ENCODE peak calls at places on chromosomes 6 and 20, in six cellular contexts. G, S, P, K, T and D are unnamed samples.

GRCh38 chr6:96016781-96017180 is 1.0 kb downstream of the FUT9 start:
- DNase-seq in S (no peak), T (no peak), K (no peak), G (no peak), P (no peak), D (no peak)

GRCh38 chr20:62120990-62121775 is 1.1 kb upstream of the LSM14B start:
- DNase-seq in T (peak; percentile 64), G (no peak), S (peak; percentile 61), P (no peak), K (peak; percentile 61), D (peak; percentile 67)

GRCh38 chr6:45609141-45609638 is 231.5 kb upstream of the SUPT3H start:
- DNase-seq in S (peak; percentile 96), T (no peak), K (no peak), G (no peak), P (no peak), D (no peak)

GRCh38 chr6:2563635-2564034 is 187.1 kb downstream of the MYLK4 start:
- DNase-seq in T (no peak), S (peak; percentile 20), K (no peak), G (no peak), P (no peak), D (no peak)

GRCh38 chr6:33692078-33692759 is 19.3 kb downstream of the UQCC2 start:
- DNase-seq in T (no peak), K (no peak), G (no peak), P (peak; percentile 66), S (no peak), D (no peak)

GRCh38 chr20:21453676-21454075 is 56.4 kb upstream of the NKX2-4 start:
- DNase-seq in K (no peak), S (no peak), T (no peak), G (no peak), P (no peak), D (no peak)

GRCh38 chr6:46095251-46095650 is 34.5 kb upstream of the ENPP4 start:
- DNase-seq in G (no peak), S (no peak), T (no peak), K (no peak), P (no peak), D (no peak)

GRCh38 chr6:446418-447366 is 55.1 kb downstream of the IRF4 start:
- DNase-seq in P (no peak), G (no peak), S (no peak), T (no peak), K (no peak), D (no peak)

GRCh38 chr6:126180585-126180984 is 159.3 kb upstream of the CENPW start:
- DNase-seq in S (peak; percentile 96), T (no peak), P (no peak), K (peak; percentile 20), G (no peak), D (no peak)

GRCh38 chr6:25556516-25556915 is 95.5 kb upstream of the SCGN start:
- DNase-seq in G (peak; percentile 38), K (peak; percentile 58), T (peak; percentile 83), S (peak; percentile 74), P (peak; percentile 82), D (peak; percentile 83)

GRCh38 chr6:92159046-92159445 is 1260.3 kb downstream of the EPHA7 start:
- DNase-seq in S (no peak), T (no peak), G (no peak), P (no peak), K (no peak), D (no peak)

GRCh38 chr6:8060346-8060745 is 3.8 kb downstream of the BLOC1S5 start:
- DNase-seq in K (no peak), T (no peak), S (no peak), P (no peak), G (no peak), D (no peak)

GRCh38 chr6:119349341-119350201 is at the start of gene MAN1A1:
- DNase-seq in S (peak; percentile 66), T (peak; percentile 90), G (peak; percentile 36), K (peak; percentile 70), P (peak; percentile 90), D (peak; percentile 95)

GRCh38 chr20:25356294-25356933 is 34.2 kb downstream of the ABHD12 start:
- DNase-seq in S (no peak), G (peak; percentile 58), K (no peak), T (peak; percentile 74), P (no peak), D (no peak)

GRCh38 chr20:58102744-58103516 is 125.5 kb downstream of the ANKRD60 start:
- DNase-seq in T (no peak), S (no peak), P (no peak), K (no peak), G (no peak), D (no peak)

GRCh38 chr6:156718647-156719394 is 58.4 kb upstream of the ARID1B start:
- DNase-seq in K (no peak), G (no peak), S (peak; percentile 55), P (peak; percentile 33), T (peak; percentile 48), D (peak; percentile 90)

GRCh38 chr6:28269492-28269891 is 2.5 kb downstream of the ZSCAN26 start:
- DNase-seq in P (no peak), T (no peak), G (no peak), S (peak; percentile 92), K (no peak), D (peak; percentile 12)

GRCh38 chr6:112004397-112005341 is 49.2 kb upstream of the CCN6 start:
- DNase-seq in G (no peak), P (no peak), S (no peak), T (no peak), K (no peak), D (no peak)

GRCh38 chr20:1509237-1509636 is 18.0 kb upstream of the SIRPB2 start:
- DNase-seq in K (no peak), G (no peak), S (peak; percentile 37), P (no peak), T (no peak), D (no peak)

GRCh38 chr6:63529498-63529897 is 42.8 kb upstream of the LOC128125822 start:
- DNase-seq in P (no peak), T (no peak), K (no peak), S (no peak), G (no peak), D (no peak)

GRCh38 chr6:137522399-137522798 is 28.2 kb upstream of the OLIG3 start:
- DNase-seq in S (no peak), G (no peak), P (no peak), T (no peak), K (no peak), D (no peak)
- H3K36me3 ChIP-seq in S (no peaks in the 10 kb centered on the region), G (no peaks in the 10 kb centered on the region), P (no peaks in the 10 kb centered on the region), T (no peaks in the 10 kb centered on the region), K (no peaks in the 10 kb centered on the region), D (no peaks in the 10 kb centered on the region)

GRCh38 chr6:137811121-137811911 is 55.7 kb upstream of the TNFAIP3 start:
- DNase-seq in P (peak; percentile 79), S (peak; percentile 96), K (peak; percentile 37), G (no peak), T (peak; percentile 87), D (peak; percentile 81)
- TF ChIP-seq POLR2A in P (no peak), S (no peak), K (no peak), G (no peak), T (peak; percentile 19), D (no peak)

GRCh38 chr20:63885264-63886053 is 9.5 kb upstream of the DNAJC5 start:
- DNase-seq in T (no peak), S (no peak), G (no peak), P (peak; percentile 37), K (no peak), D (no peak)
- H3K36me3 ChIP-seq in T (peaks cover 22% of the 10 kb centered on the region), S (peaks cover 80% of the 10 kb centered on the region), G (peaks cover 22% of the 10 kb centered on the region), P (peaks cover 97% of the 10 kb centered on the region), K (peaks cover 4% of the 10 kb centered on the region), D (peaks cover 82% of the 10 kb centered on the region)

DNA sequence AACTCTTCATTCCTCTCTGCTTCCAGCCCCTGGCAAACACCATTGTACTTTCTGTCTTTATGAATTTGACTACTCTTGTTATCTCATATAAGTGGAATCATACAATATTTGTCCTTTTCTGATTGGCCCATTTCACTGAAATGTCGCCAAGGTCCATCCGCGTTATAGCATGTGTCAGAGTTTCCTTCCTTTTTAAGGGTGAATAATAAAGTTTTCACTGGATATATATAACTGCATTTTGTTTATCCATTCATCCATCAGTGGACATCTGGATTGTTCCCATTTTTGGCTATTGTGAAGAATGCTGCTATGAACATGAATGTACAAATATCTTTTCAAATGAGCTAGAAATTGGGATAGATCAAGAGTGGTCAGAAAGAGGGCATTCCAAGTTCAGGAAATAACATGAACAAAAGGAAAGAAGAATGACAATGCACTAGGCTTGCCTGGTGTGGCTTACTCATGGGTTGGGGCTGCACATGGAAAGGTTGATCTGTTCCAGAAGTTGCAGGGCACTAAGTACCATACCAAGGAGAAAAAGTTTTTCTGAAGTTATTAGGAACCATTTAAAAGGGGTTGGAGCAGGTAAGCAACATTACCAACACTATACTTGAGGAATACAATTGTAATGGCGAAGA is 10.0 kb upstream of the L3MBTL3 start:
- DNase-seq in P (no peak), G (no peak), K (no peak), T (no peak), S (no peak), D (no peak)
- TF ChIP-seq POLR2A in P (no peak), G (no peak), K (no peak), T (no peak), S (no peak), D (no peak)

GRCh38 chr20:9939231-9939630 is 95.6 kb upstream of the ANKEF1 start:
- DNase-seq in S (no peak), K (no peak), T (no peak), G (no peak), P (no peak), D (no peak)

GRCh38 chr20:9930142-9930541 is 91.3 kb upstream of the PAK5 start:
- DNase-seq in P (no peak), T (no peak), K (no peak), S (no peak), G (no peak), D (no peak)

GRCh38 chr20:9940329-9940728 is 94.5 kb upstream of the ANKEF1 start:
- DNase-seq in P (no peak), K (no peak), G (no peak), T (no peak), S (no peak), D (no peak)

DNA sequence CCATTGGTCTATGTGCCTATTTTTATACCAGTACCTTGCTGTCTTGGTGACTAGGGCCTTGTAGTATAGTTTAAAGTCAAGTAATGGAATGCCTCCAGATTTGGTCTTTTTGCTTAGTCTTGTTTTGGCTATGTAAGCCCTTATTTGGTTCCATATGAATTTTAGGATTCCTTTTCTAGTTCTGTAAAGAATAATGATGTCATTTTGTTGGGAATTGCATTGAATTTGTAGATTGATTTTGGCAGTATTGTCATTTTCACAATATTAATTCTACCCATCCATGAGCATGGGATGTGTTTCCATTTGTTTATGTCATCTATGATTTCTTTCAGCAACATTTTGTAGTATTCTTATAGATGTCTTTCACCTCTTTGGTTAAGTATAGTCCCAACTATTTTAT is 96.4 kb upstream of the PAK5 start:
- DNase-seq in K (no peak), T (no peak), S (no peak), G (no peak), P (no peak), D (no peak)
- H3K36me3 ChIP-seq in K (no peaks in the 10 kb centered on the region), T (no peaks in the 10 kb centered on the region), S (no peaks in the 10 kb centered on the region), G (no peaks in the 10 kb centered on the region), P (no peaks in the 10 kb centered on the region), D (no peaks in the 10 kb centered on the region)

GRCh38 chr20:38138086-38138777 is 26.8 kb downstream of the TGM2 start:
- DNase-seq in S (no peak), G (no peak), P (no peak), K (no peak), T (no peak), D (no peak)
- TF ChIP-seq POLR2A in S (no peak), G (no peak), P (no peak), K (no peak), T (no peak), D (no peak)